ENCODE peak calls at places on chromosomes 4 and X, in four cellular contexts. C is Peyer's patch, X is adrenal gland, I is suprapubic skin. J is an unnamed sample.

GRCh38 chr4:14196141-14196540 is 568.6 kb upstream of the BOD1L1 start:
- DNase-seq in I (no peak), X (peak), C (no peak), J (peak)

GRCh38 chrX:72477787-72478186 is 94.9 kb downstream of the HDAC8 start:
- DNase-seq in X (no peak), C (no peak), I (no peak), J (no peak)

GRCh38 chr4:151961456-151961855 is 200.6 kb upstream of the GATB start:
- DNase-seq in C (no peak), X (no peak), I (no peak), J (no peak)

GRCh38 chr4:149790172-149790907 is 25.3 kb downstream of the IQCM start:
- DNase-seq in X (no peak), C (no peak), I (no peak), J (no peak)

GRCh38 chr4:143617994-143618679 is 82.3 kb downstream of the FREM3 start:
- DNase-seq in I (no peak), C (no peak), X (no peak), J (no peak)

GRCh38 chrX:9252182-9252581 is 212.7 kb upstream of the TBL1X start:
- DNase-seq in C (no peak), X (no peak), I (no peak), J (no peak)

GRCh38 chr4:53478671-53479456 is 101.4 kb downstream of the FIP1L1 start:
- DNase-seq in X (peak), I (no peak), C (no peak), J (no peak)

GRCh38 chr4:7817877-7818675 is 121.6 kb downstream of the AFAP1 start:
- DNase-seq in C (no peak), X (peak), I (no peak), J (peak)

GRCh38 chr4:76272582-76272981 is 21.1 kb downstream of the FAM47E start:
- DNase-seq in X (no peak), C (no peak), I (no peak), J (no peak)

GRCh38 chr4:152975615-152976465 is 39.7 kb downstream of the FHDC1 start:
- DNase-seq in X (no peak), I (peak), C (no peak), J (no peak)

GRCh38 chr4:143369556-143369955 is 32.9 kb downstream of the GAB1 start:
- DNase-seq in I (no peak), C (no peak), X (no peak), J (no peak)

GRCh38 chrX:41452972-41453371 is 5.8 kb downstream of the NYX start:
- DNase-seq in X (no peak), C (no peak), I (no peak), J (no peak)

DNA sequence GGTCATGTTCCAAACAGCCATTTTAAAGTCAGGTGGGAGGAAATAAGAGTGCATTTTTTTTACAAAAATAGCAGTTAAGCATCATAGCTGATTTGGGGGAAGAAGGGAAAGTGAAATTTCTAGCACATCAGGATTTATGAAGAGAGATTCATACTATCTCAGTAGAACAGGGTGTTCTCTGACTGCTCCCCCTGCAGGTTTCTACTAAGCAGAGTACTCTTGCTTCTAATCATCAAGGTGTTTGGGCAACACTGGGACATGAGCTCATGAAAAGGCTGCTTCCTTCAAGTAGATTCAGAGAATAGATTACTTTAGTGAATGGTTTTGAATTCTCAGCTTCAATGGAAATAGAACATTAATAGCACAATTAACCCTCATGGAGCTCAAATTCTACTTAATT is 591.4 kb upstream of the PCDH10 start:
- DNase-seq in X (no peak), C (no peak), I (no peak), J (no peak)
- TF ChIP-seq POLR2A in X (no peak), C (no peak), I (no peak), J (no peak)

DNA sequence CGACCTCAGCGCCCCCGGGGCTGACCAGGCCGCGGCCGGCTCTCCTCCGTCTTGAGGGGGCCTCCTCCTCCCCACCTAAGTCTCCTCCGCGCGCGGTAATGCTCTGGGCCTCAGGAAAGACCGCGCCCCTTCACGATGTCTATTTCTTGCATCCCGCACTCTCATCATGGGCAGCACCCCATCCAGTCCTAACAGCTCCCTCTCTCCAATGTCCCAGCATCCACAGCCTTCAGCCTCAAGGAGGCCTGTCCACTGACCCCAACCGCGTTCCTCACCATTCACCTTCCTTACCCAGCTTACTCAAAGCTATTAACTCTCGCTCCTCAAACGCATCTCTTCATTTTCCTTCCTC is 77.5 kb downstream of the MAGED4 start:
- DNase-seq in X (no peak), C (no peak), I (no peak), J (no peak)
- TF ChIP-seq POLR2A in X (no peak), C (no peak), I (no peak), J (no peak)

GRCh38 chr4:777520-778262 is 48.2 kb downstream of the CPLX1 start:
- DNase-seq in X (no peak), I (no peak), C (no peak), J (no peak)

GRCh38 chr4:773214-773613 is 52.7 kb downstream of the CPLX1 start:
- DNase-seq in X (no peak), C (no peak), I (no peak), J (no peak)

GRCh38 chr4:780730-781492 is 45.0 kb downstream of the CPLX1 start:
- DNase-seq in C (no peak), I (peak), X (no peak), J (no peak)

GRCh38 chr4:779555-779954 is 46.4 kb downstream of the CPLX1 start:
- DNase-seq in I (no peak), C (no peak), X (no peak), J (no peak)

GRCh38 chr4:776743-777441 is 49.0 kb downstream of the CPLX1 start:
- DNase-seq in C (no peak), X (no peak), I (no peak), J (no peak)
- TF ChIP-seq POLR2A in C (no peak), X (no peak), I (no peak), J (no peak)

GRCh38 chr4:22514001-22514400 is 1.9 kb downstream of the ADGRA3 start:
- DNase-seq in C (no peak), X (no peak), I (no peak), J (no peak)

GRCh38 chr4:22515888-22516541 is at the start of gene ADGRA3:
- DNase-seq in I (peak), X (peak), C (no peak), J (peak)

GRCh38 chr4:22512306-22512705 is 3.6 kb downstream of the ADGRA3 start:
- DNase-seq in C (no peak), X (no peak), I (no peak), J (no peak)

GRCh38 chr4:22514431-22514830 is 1.4 kb downstream of the ADGRA3 start:
- DNase-seq in C (no peak), I (no peak), X (no peak), J (no peak)

DNA sequence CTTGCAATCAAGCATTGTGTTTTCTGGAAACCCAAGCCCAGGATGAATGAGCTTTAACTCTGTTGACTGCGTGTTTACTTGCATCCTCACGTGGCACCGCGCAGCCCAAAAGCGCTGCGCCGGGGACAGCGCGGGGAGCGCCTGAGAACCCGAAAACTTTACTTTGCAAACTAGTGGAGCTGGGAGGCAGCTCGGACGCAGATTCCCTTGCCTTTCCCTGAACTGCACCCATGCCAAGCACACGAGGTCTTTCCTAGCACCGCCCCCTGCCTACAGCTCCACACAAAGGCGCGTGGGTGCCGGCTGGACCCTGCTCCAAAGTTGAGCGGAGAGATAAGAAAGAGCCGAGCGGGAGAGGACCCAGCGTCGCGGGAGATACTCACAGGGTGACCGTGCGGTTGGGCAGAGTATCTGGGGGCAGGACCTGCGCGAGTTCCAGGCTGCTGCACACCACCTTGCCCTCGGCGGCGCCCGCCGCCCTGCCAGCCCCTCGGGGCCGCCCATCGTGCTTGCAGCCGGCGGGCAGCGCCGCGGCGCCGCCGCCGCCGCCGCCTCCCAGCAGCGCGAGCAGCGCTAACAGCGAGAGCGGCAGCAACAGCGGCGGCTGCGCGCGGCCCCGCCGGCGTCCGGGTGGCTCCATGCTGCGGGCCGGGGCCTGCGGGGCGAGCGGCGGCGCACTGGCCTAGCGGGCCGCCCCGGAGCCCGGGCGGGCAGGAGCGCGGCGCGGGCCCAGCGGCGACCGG is 550 bp downstream of the ADGRA3 start:
- DNase-seq in C (no peak), I (peak), X (peak), J (peak)
- TF ChIP-seq POLR2A in C (no peak), I (no peak), X (no peak), J (no peak)

GRCh38 chrX:11352296-11352741 is 59.1 kb downstream of the AMELX start:
- DNase-seq in X (no peak), C (no peak), I (no peak), J (no peak)
- TF ChIP-seq POLR2A in X (no peak), C (no peak), I (no peak), J (no peak)

GRCh38 chrX:20252392-20253231 is 14.1 kb downstream of the RPS6KA3 start:
- DNase-seq in X (peak), I (peak), C (peak), J (peak)
- TF ChIP-seq POLR2A in X (no peak), I (no peak), C (no peak), J (no peak)

GRCh38 chrX:21839334-21840198 is at the start of gene MBTPS2:
- DNase-seq in C (peak), I (peak), X (peak), J (peak)
- TF ChIP-seq POLR2A in C (no peak), I (no peak), X (peak), J (no peak)

DNA sequence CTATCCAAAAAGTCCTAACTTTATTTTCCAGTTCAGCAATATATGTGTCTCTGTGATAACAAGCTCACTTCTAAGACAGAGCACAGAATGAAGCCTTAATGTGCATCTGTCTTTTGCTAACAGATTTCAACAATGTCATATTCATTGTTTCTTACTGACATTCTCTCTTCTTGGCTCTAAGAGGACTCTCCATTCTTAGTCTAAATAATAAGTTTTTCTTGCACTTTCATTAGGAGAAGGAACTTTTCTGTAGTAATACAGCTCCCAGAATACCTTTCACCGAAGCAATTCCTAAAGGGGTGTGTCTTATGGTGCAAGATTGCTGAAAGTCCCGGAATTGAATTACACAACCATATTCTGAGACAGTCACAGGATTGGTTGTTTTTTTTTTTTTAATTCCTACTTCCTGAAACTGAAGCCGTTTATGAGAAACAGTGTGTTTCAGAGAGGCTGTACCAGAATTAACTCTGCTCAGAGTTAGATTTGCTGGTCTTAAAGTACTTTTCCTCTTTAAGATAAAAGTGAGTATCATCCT is at the start of gene ALPK1:
- DNase-seq in X (peak), C (no peak), I (no peak), J (no peak)
- TF ChIP-seq POLR2A in X (peak), C (peak), I (peak), J (no peak)

J was measured in testis.